ENCODE peak calls at places on chromosomes 16 and 17, in seven cellular contexts. T, O, C, R, Z, U and E are unnamed samples.

GRCh38 chr17:57601328-57601727 is 143.8 kb downstream of the CCDC182 start:
- DNase-seq in T (no peak), O (no peak), C (no peak), R (no peak), Z (no peak), U (no peak), E (no peak)

GRCh38 chr16:12182202-12182601 is 205.7 kb downstream of the SNX29 start:
- DNase-seq in T (no peak), O (no peak), C (no peak), R (no peak), Z (no peak), U (no peak), E (no peak)

GRCh38 chr17:48553190-48553547 is 8.3 kb upstream of the HOXB2 start:
- DNase-seq in T (no peak), O (peak; percentile 68), C (no peak), R (no peak), Z (no peak), U (no peak), E (no peak)

GRCh38 chr17:81898029-81898866 is 3.8 kb upstream of the NPB start:
- DNase-seq in T (no peak), O (no peak), C (no peak), R (no peak), Z (no peak), U (peak; percentile 56), E (no peak)

GRCh38 chr17:68432086-68432864 is 25.0 kb downstream of the WIPI1 start:
- DNase-seq in T (no peak), O (no peak), C (no peak), R (no peak), Z (no peak), U (no peak), E (no peak)

GRCh38 chr17:6796887-6797490 is 21.0 kb downstream of the FBXO39 start:
- DNase-seq in T (peak; percentile 80), O (no peak), C (no peak), R (no peak), Z (no peak), U (no peak), E (no peak)

GRCh38 chr16:72939247-72939646 is 108.7 kb downstream of the ZFHX3 start:
- DNase-seq in T (no peak), O (peak; percentile 79), C (no peak), R (no peak), Z (peak; percentile 36), U (no peak), E (peak; percentile 71)

GRCh38 chr17:61450641-61451537 is 1.3 kb upstream of the TBX4 start:
- DNase-seq in T (no peak), O (peak; percentile 59), C (no peak), R (no peak), Z (no peak), U (no peak), E (no peak)

GRCh38 chr16:85192233-85192632 is 80.0 kb upstream of the CIBAR2 start:
- DNase-seq in T (no peak), O (no peak), C (no peak), R (no peak), Z (no peak), U (no peak), E (no peak)

GRCh38 chr17:44636562-44636961 is 19.7 kb upstream of the MEIOC start:
- DNase-seq in T (no peak), O (no peak), C (no peak), R (no peak), Z (no peak), U (peak; percentile 13), E (no peak)

GRCh38 chr17:79000396-79001189 is 9.0 kb downstream of the CANT1 start:
- DNase-seq in T (no peak), O (peak; percentile 64), C (peak; percentile 44), R (no peak), Z (no peak), U (no peak), E (no peak)

GRCh38 chr16:87263418-87264052 is 53.7 kb downstream of the C16orf95 start:
- DNase-seq in T (no peak), O (no peak), C (no peak), R (peak; percentile 20), Z (peak; percentile 21), U (peak; percentile 79), E (no peak)

GRCh38 chr17:33144837-33145236 is 148.3 kb downstream of the ASIC2 start:
- DNase-seq in T (no peak), O (no peak), C (no peak), R (no peak), Z (no peak), U (no peak), E (no peak)

GRCh38 chr17:51097708-51098446 is 22.8 kb downstream of the SPAG9 start:
- DNase-seq in T (no peak), O (no peak), C (no peak), R (no peak), Z (peak; percentile 31), U (no peak), E (no peak)

GRCh38 chr17:54727624-54728023 is 173.0 kb upstream of the TOM1L1 start:
- DNase-seq in T (no peak), O (no peak), C (no peak), R (no peak), Z (no peak), U (no peak), E (no peak)

GRCh38 chr16:21646091-21646490 is 6.3 kb downstream of the IGSF6 start:
- DNase-seq in T (no peak), O (no peak), C (no peak), R (no peak), Z (no peak), U (no peak), E (no peak)

GRCh38 chr16:69830534-69831211 is 68.5 kb downstream of the WWP2 start:
- DNase-seq in T (no peak), O (no peak), C (no peak), R (peak; percentile 34), Z (no peak), U (no peak), E (no peak)

GRCh38 chr16:85460983-85461813 is 151.9 kb upstream of the GSE1 start:
- DNase-seq in T (no peak), O (no peak), C (no peak), R (no peak), Z (no peak), U (no peak), E (no peak)

GRCh38 chr16:82059161-82059982 is 24.3 kb downstream of the HSD17B2 start:
- DNase-seq in T (no peak), O (no peak), C (no peak), R (no peak), Z (no peak), U (no peak), E (no peak)

GRCh38 chr16:14364386-14365199 is 265.5 kb downstream of the PARN start:
- DNase-seq in T (no peak), O (no peak), C (no peak), R (peak; percentile 35), Z (no peak), U (peak; percentile 46), E (no peak)
- H3K4me3 ChIP-seq in T (no peak overlapping the region), O (no peak overlapping the region), C (no peak overlapping the region), R (no peak overlapping the region), Z (no peak overlapping the region), U (peak overlapping the region; percentile 52), E (no peak overlapping the region)

DNA sequence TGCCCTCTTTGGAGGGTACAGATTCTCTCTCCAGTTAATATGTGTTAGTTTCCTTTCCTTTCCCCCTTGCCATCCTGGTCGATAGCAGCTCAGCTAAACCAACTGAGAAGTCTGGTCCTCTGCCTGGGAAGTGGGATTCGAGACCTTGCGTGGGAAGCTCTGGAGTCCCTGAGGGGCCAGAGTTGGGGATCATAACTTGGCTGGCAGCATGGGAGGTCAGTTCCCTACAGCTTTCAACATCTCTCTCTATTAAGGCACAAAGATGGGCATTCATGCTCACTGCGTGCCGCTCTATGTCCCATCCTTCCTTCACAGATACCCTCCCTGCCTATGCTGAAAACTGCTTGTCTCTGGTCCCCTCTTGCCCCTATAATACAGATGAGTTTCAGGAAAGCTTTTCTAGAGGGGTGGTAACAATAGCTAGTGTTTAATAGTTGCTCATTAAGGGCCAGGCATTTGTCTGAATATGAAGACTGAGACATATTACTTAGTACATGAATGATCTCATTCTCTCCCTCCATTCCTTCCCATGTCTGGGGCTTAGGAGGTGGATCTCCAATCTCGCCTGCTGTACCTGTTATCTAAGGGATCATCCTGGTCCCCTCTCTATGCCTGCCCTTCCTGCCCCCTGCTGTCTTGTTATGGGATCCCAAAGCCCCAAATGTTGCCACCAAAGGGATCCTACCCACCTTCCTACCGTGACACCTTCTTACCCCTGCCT is 10.8 kb downstream of the THRA start:
- DNase-seq in T (no peak), O (no peak), C (no peak), R (no peak), Z (no peak), U (no peak), E (no peak)
- TF ChIP-seq POLR2AphosphoS5 in T (no peak), O (no peak), C (no peak), R (no peak), Z (no peak), U (no peak), E (no peak)

GRCh38 chr16:75486014-75486404 is 9.2 kb downstream of the CHST6 start:
- DNase-seq in T (no peak), O (no peak), C (no peak), R (no peak), Z (peak; percentile 71), U (no peak), E (peak; percentile 77)
- TF ChIP-seq POLR2A in T (no peak), O (no peak), C (no peak), R (no peak), Z (peak; percentile 45), U (no peak), E (peak; percentile 22)

GRCh38 chr17:76134911-76135809 is 5.9 kb downstream of the FOXJ1 start:
- DNase-seq in T (no peak), O (no peak), C (no peak), R (no peak), Z (no peak), U (no peak), E (no peak)

GRCh38 chr17:76131061-76131691 is 9.9 kb downstream of the FOXJ1 start:
- DNase-seq in T (no peak), O (no peak), C (no peak), R (no peak), Z (no peak), U (no peak), E (no peak)

GRCh38 chr17:76130473-76130872 is 10.6 kb downstream of the FOXJ1 start:
- DNase-seq in T (no peak), O (no peak), C (no peak), R (no peak), Z (no peak), U (no peak), E (no peak)

GRCh38 chr17:76131692-76132573 is 9.1 kb downstream of the FOXJ1 start:
- DNase-seq in T (no peak), O (no peak), C (no peak), R (no peak), Z (no peak), U (no peak), E (peak; percentile 62)

DNA sequence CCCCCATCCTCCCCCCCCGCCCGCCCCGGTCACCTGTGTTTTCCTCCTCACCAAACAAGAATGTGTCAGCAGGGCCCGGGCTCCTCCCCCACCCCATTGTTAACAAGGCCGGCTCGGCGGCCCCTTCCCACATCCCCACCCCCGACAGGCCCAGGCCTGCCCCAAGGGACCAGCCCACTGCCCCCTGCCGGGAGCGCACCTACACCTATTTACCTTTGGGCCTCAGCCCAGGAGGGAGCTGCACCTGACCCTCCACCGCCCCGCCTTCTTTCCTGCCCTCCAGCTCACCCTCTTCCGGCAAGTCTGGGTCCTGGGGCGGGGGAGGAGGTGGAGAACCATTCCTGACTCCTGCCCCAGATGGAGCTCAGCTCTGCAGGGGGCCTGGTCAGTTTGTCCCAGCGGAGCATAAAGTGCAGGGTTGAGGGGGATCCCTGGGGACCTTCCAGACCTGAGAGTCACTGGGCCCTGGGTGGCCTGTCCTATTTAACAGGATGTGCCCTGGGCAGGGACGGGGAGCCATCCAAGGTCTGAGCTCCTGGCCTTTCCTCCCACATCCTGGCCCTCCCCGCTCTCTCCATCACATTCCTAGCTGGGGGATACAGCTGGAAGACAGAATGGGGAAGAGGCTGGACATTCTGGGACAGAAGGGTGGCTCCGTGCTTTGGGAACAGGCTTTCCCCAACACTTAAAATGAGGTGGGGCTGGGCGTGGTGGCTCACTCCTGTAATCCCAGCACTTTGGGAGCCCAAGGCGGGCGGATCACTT is 8.3 kb downstream of the FOXJ1 start:
- DNase-seq in T (no peak), O (peak; percentile 60), C (no peak), R (peak; percentile 78), Z (peak; percentile 64), U (peak; percentile 40), E (peak; percentile 79)
- H3K4me3 ChIP-seq in T (no peak overlapping the region), O (no peak overlapping the region), C (peak overlapping the region; percentile 48), R (no peak overlapping the region), Z (no peak overlapping the region), U (peak overlapping the region; percentile 54), E (no peak overlapping the region)